ENCODE peak calls at places on chromosomes 5 and 9, in four cellular contexts. One of them, this sample, is unnamed.

GRCh38 chr5:104951829-104952228 is 1389.2 kb upstream of the NUDT12 start:
- DNase-seq in adrenal gland: no peak
- DNase-seq in right lobe of liver: no peak
- DNase-seq in right atrium auricular region: no peak
- DNase-seq in this sample: no peak

GRCh38 chr5:172957458-172957857 is 1.8 kb upstream of the RPL26L1 start:
- DNase-seq in adrenal gland: no peak
- DNase-seq in right lobe of liver: no peak
- DNase-seq in right atrium auricular region: no peak
- DNase-seq in this sample: no peak

GRCh38 chr5:36938129-36938528 is 61.6 kb downstream of the NIPBL start:
- DNase-seq in adrenal gland: no peak
- DNase-seq in right lobe of liver: no peak
- DNase-seq in right atrium auricular region: no peak
- DNase-seq in this sample: no peak

GRCh38 chr5:179378116-179378440 is 32.8 kb upstream of the ADAMTS2 start:
- DNase-seq in adrenal gland: no peak
- DNase-seq in right lobe of liver: no peak
- DNase-seq in right atrium auricular region: no peak
- DNase-seq in this sample: no peak

GRCh38 chr9:14415947-14416346 is 102.0 kb upstream of the NFIB start:
- DNase-seq in adrenal gland: no peak
- DNase-seq in right lobe of liver: no peak
- DNase-seq in right atrium auricular region: no peak
- DNase-seq in this sample: no peak

GRCh38 chr9:93589688-93590087 is 13.3 kb downstream of the PHF2 start:
- DNase-seq in adrenal gland: peak; percentile 64
- DNase-seq in right lobe of liver: no peak
- DNase-seq in right atrium auricular region: peak; percentile 56
- DNase-seq in this sample: no peak

GRCh38 chr9:7320139-7320538 is 479.4 kb downstream of the DMAC1 start:
- DNase-seq in adrenal gland: peak; percentile 7
- DNase-seq in right lobe of liver: no peak
- DNase-seq in right atrium auricular region: no peak
- DNase-seq in this sample: no peak

GRCh38 chr9:137351781-137352501 is 49.9 kb upstream of the NRARP start:
- DNase-seq in adrenal gland: no peak
- DNase-seq in right lobe of liver: no peak
- DNase-seq in right atrium auricular region: peak; percentile 49
- DNase-seq in this sample: no peak

GRCh38 chr5:75156585-75156984 is 80.1 kb downstream of the ANKRD31 start:
- DNase-seq in adrenal gland: no peak
- DNase-seq in right lobe of liver: no peak
- DNase-seq in right atrium auricular region: no peak
- DNase-seq in this sample: no peak

GRCh38 chr5:60883229-60883628 is 39.2 kb upstream of the ELOVL7 start:
- DNase-seq in adrenal gland: no peak
- DNase-seq in right lobe of liver: no peak
- DNase-seq in right atrium auricular region: no peak
- DNase-seq in this sample: no peak
- TF ChIP-seq CTCF in adrenal gland: peak; percentile 15
- TF ChIP-seq CTCF in right lobe of liver: peak; percentile 20
- TF ChIP-seq CTCF in right atrium auricular region: no peak
- TF ChIP-seq CTCF in this sample: no peak

GRCh38 chr9:37340961-37341360 is 81.5 kb upstream of the GRHPR start:
- DNase-seq in adrenal gland: no peak
- DNase-seq in right lobe of liver: no peak
- DNase-seq in right atrium auricular region: no peak
- DNase-seq in this sample: no peak
- H3K27me3 ChIP-seq in adrenal gland: no peaks in the 10 kb centered on the region
- H3K27me3 ChIP-seq in right lobe of liver: no peaks in the 10 kb centered on the region
- H3K27me3 ChIP-seq in right atrium auricular region: no peaks in the 10 kb centered on the region
- H3K27me3 ChIP-seq in this sample: no peaks in the 10 kb centered on the region

GRCh38 chr5:54217826-54218503 is 92.4 kb downstream of the ARL15 start:
- DNase-seq in adrenal gland: peak; percentile 15
- DNase-seq in right lobe of liver: no peak
- DNase-seq in right atrium auricular region: no peak
- DNase-seq in this sample: no peak
- TF ChIP-seq CTCF in adrenal gland: peak; percentile 63
- TF ChIP-seq CTCF in right lobe of liver: peak; percentile 88
- TF ChIP-seq CTCF in right atrium auricular region: peak; percentile 65
- TF ChIP-seq CTCF in this sample: peak; percentile 69

DNA sequence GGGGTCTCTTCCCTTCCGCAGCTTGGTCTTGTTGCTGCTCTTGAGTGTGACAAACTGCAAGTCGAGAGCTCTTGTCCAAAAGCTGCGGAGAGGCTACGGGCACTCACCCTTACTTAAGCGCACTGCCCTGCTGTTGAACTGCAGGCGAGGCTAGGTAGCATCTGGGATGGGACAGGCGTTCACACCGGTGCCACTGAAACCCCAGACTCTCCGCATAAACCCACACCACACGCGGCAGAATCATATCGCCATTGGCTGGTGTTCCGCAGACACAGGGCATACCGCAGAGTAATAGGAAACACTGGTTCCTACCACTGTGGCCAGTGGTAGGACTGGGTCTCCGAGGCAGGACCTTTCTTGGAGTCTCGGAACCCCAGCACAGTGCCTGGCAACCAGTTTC is 2.2 kb upstream of the NPR3 start:
- DNase-seq in adrenal gland: no peak
- DNase-seq in right lobe of liver: no peak
- DNase-seq in right atrium auricular region: no peak
- DNase-seq in this sample: no peak
- H3K27me3 ChIP-seq in adrenal gland: peaks cover 9% of the 10 kb centered on the region
- H3K27me3 ChIP-seq in right lobe of liver: no peaks in the 10 kb centered on the region
- H3K27me3 ChIP-seq in right atrium auricular region: peaks cover 4% of the 10 kb centered on the region
- H3K27me3 ChIP-seq in this sample: peaks cover 44% of the 10 kb centered on the region

This sample was measured in CD4-positive, alpha-beta T cell.